ENCODE peak calls at places on chromosomes 11 and 22, in four cellular contexts. One of them, this sample, is unnamed.

GRCh38 chr22:38865201-38866023 is 6.6 kb downstream of the CBX6 start:
- DNase-seq in stomach: no peak
- DNase-seq in PC-3: no peak
- DNase-seq in tibial nerve: no peak
- DNase-seq in this sample: no peak

GRCh38 chr11:396511-396947 is 2.5 kb downstream of the PKP3 start:
- DNase-seq in stomach: no peak
- DNase-seq in PC-3: no peak
- DNase-seq in tibial nerve: no peak
- DNase-seq in this sample: peak; percentile 68

GRCh38 chr11:96228472-96228871 is 114.5 kb downstream of the MAML2 start:
- DNase-seq in stomach: peak; percentile 43
- DNase-seq in PC-3: peak; percentile 98
- DNase-seq in tibial nerve: peak; percentile 57
- DNase-seq in this sample: peak; percentile 85

GRCh38 chr22:24107668-24108067 is 73.6 kb upstream of the SUSD2 start:
- DNase-seq in stomach: peak; percentile 61
- DNase-seq in PC-3: peak; percentile 37
- DNase-seq in tibial nerve: peak; percentile 78
- DNase-seq in this sample: peak; percentile 97

GRCh38 chr11:16358726-16359125 is 2.4 kb upstream of the SOX6 start:
- DNase-seq in stomach: no peak
- DNase-seq in PC-3: no peak
- DNase-seq in tibial nerve: no peak
- DNase-seq in this sample: no peak

GRCh38 chr11:69942333-69942820 is 123.2 kb upstream of the FGF3 start:
- DNase-seq in stomach: no peak
- DNase-seq in PC-3: no peak
- DNase-seq in tibial nerve: no peak
- DNase-seq in this sample: no peak

GRCh38 chr11:62489204-62489603 is 57.4 kb downstream of the AHNAK start:
- DNase-seq in stomach: no peak
- DNase-seq in PC-3: no peak
- DNase-seq in tibial nerve: no peak
- DNase-seq in this sample: peak; percentile 74

GRCh38 chr11:120707098-120707497 is 195.6 kb downstream of the GRIK4 start:
- DNase-seq in stomach: no peak
- DNase-seq in PC-3: no peak
- DNase-seq in tibial nerve: no peak
- DNase-seq in this sample: no peak

GRCh38 chr11:60168306-60168705 is 14.6 kb downstream of the MS4A6A start:
- DNase-seq in stomach: no peak
- DNase-seq in PC-3: peak; percentile 69
- DNase-seq in tibial nerve: no peak
- DNase-seq in this sample: no peak

GRCh38 chr11:9799901-9800300 is 136.0 kb downstream of the SWAP70 start:
- DNase-seq in stomach: no peak
- DNase-seq in PC-3: no peak
- DNase-seq in tibial nerve: no peak
- DNase-seq in this sample: peak; percentile 42

GRCh38 chr11:130434521-130435223 is 6.3 kb upstream of the ADAMTS8 start:
- DNase-seq in stomach: peak; percentile 81
- DNase-seq in PC-3: peak; percentile 96
- DNase-seq in tibial nerve: peak; percentile 63
- DNase-seq in this sample: peak; percentile 64

GRCh38 chr11:124832571-124832970 is 32.4 kb upstream of the MSANTD2 start:
- DNase-seq in stomach: no peak
- DNase-seq in PC-3: peak; percentile 89
- DNase-seq in tibial nerve: no peak
- DNase-seq in this sample: no peak

GRCh38 chr11:134372536-134372935 is 39.5 kb downstream of the B3GAT1 start:
- DNase-seq in stomach: no peak
- DNase-seq in PC-3: no peak
- DNase-seq in tibial nerve: no peak
- DNase-seq in this sample: no peak

GRCh38 chr11:31340903-31341572 is 28.5 kb downstream of the DCDC1 start:
- DNase-seq in stomach: no peak
- DNase-seq in PC-3: peak; percentile 50
- DNase-seq in tibial nerve: no peak
- DNase-seq in this sample: no peak

GRCh38 chr11:104534268-104534667 is 364.0 kb downstream of the CASP12 start:
- DNase-seq in stomach: no peak
- DNase-seq in PC-3: peak; percentile 69
- DNase-seq in tibial nerve: no peak
- DNase-seq in this sample: no peak

GRCh38 chr11:100793525-100793924 is 106.4 kb downstream of the ARHGAP42 start:
- DNase-seq in stomach: no peak
- DNase-seq in PC-3: no peak
- DNase-seq in tibial nerve: no peak
- DNase-seq in this sample: no peak

GRCh38 chr22:36369004-36369921 is 18.5 kb downstream of the MYH9 start:
- DNase-seq in stomach: no peak
- DNase-seq in PC-3: no peak
- DNase-seq in tibial nerve: no peak
- DNase-seq in this sample: no peak
- H3K27me3 ChIP-seq in stomach: no peaks in the 10 kb centered on the region
- H3K27me3 ChIP-seq in PC-3: no peaks in the 10 kb centered on the region
- H3K27me3 ChIP-seq in tibial nerve: no peaks in the 10 kb centered on the region
- H3K27me3 ChIP-seq in this sample: no peaks in the 10 kb centered on the region

GRCh38 chr11:46288451-46288850 is 11.0 kb downstream of the CREB3L1 start:
- DNase-seq in stomach: no peak
- DNase-seq in PC-3: no peak
- DNase-seq in tibial nerve: no peak
- DNase-seq in this sample: no peak

GRCh38 chr11:46285173-46285572 is 7.7 kb downstream of the CREB3L1 start:
- DNase-seq in stomach: no peak
- DNase-seq in PC-3: no peak
- DNase-seq in tibial nerve: no peak
- DNase-seq in this sample: no peak

GRCh38 chr11:46286789-46287188 is 9.3 kb downstream of the CREB3L1 start:
- DNase-seq in stomach: no peak
- DNase-seq in PC-3: no peak
- DNase-seq in tibial nerve: no peak
- DNase-seq in this sample: no peak

GRCh38 chr11:46281374-46281831 is 3.9 kb downstream of the CREB3L1 start:
- DNase-seq in stomach: peak; percentile 63
- DNase-seq in PC-3: no peak
- DNase-seq in tibial nerve: no peak
- DNase-seq in this sample: no peak

DNA sequence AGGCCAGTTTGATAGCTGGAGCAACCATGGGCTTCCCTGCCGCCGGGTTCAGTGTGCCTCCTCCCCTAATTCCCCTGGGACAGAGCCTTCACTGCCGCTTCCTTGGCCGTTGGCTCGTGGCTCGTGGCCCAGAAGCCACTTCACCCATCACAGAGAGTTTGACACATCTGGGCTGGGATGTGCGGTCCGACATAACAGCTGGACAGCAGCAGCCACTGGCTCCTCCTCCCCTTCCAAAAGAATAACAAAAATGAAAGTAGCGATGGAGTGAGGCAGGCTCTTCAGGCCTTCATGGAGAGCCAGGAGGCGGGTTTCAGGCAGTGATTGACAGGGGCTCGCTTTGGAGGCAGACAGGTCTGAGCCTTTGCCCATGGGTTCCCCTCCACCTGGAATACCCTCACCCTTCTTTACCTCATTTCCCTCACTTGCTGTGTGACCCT is 8.2 kb downstream of the CREB3L1 start:
- DNase-seq in stomach: no peak
- DNase-seq in PC-3: no peak
- DNase-seq in tibial nerve: no peak
- DNase-seq in this sample: peak; percentile 62
- H3K4me3 ChIP-seq in stomach: no peak overlapping the region
- H3K4me3 ChIP-seq in PC-3: no peak overlapping the region
- H3K4me3 ChIP-seq in tibial nerve: no peak overlapping the region
- H3K4me3 ChIP-seq in this sample: no peak overlapping the region

DNA sequence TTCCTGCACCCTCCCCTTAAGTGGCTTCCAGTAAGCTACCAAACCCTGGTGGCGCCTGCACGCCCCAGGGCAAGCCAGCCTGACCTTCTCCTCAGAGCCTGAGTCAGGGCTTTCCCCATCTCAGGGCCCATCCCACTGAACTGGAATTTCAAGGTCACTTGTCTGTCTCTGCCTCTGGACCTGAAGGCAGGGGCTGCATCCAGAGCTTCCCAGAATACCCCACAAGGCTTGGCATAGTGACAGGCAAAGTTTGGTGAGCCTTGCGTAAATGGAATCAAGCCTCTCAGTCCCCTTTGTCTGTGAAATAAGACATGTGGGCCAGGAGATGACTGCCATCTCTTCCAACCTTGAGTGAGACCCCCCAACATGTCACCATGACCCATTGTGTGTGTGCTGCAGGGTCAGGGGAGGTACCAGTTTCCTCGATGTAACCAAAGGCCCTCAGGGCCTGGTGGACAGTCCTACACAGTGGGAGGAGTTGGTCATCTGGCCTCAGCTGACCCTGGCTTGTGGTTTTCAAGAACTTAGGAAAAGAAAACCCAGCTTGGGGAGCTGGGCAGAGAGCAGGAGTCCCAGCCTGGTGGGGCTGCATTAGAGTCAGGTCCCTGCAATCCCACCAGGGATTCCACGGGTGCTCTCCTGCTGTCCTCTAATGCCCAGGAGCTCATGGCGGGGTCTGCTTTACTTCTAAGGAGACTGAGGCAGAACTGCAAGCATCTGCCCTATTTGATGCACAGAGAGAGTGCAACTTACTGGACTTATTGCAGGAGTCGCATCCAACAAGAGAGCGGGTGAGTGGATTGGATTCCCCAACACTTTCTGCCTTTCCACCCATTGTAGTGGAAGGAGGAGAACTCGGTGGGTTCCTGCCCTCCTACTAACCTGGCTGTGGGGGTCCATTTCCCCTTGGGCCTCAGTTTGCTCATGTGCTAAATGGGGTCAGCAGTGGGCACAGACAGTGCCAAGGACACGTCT is 8.8 kb downstream of the ALX4 start:
- DNase-seq in stomach: no peak
- DNase-seq in PC-3: no peak
- DNase-seq in tibial nerve: no peak
- DNase-seq in this sample: peak; percentile 33
- H3K27me3 ChIP-seq in stomach: peaks cover 50% of the 10 kb centered on the region
- H3K27me3 ChIP-seq in PC-3: no peaks in the 10 kb centered on the region
- H3K27me3 ChIP-seq in tibial nerve: no peaks in the 10 kb centered on the region
- H3K27me3 ChIP-seq in this sample: no peaks in the 10 kb centered on the region

GRCh38 chr22:50296658-50297490 is 10.6 kb downstream of the PLXNB2 start:
- DNase-seq in stomach: no peak
- DNase-seq in PC-3: no peak
- DNase-seq in tibial nerve: no peak
- DNase-seq in this sample: no peak

GRCh38 chr22:50292643-50293440 is 14.6 kb downstream of the PLXNB2 start:
- DNase-seq in stomach: no peak
- DNase-seq in PC-3: no peak
- DNase-seq in tibial nerve: no peak
- DNase-seq in this sample: no peak

GRCh38 chr22:50293441-50294318 is 13.8 kb downstream of the PLXNB2 start:
- DNase-seq in stomach: peak; percentile 94
- DNase-seq in PC-3: peak; percentile 71
- DNase-seq in tibial nerve: no peak
- DNase-seq in this sample: no peak

GRCh38 chr22:50297510-50298265 is 9.8 kb downstream of the PLXNB2 start:
- DNase-seq in stomach: no peak
- DNase-seq in PC-3: no peak
- DNase-seq in tibial nerve: no peak
- DNase-seq in this sample: no peak

DNA sequence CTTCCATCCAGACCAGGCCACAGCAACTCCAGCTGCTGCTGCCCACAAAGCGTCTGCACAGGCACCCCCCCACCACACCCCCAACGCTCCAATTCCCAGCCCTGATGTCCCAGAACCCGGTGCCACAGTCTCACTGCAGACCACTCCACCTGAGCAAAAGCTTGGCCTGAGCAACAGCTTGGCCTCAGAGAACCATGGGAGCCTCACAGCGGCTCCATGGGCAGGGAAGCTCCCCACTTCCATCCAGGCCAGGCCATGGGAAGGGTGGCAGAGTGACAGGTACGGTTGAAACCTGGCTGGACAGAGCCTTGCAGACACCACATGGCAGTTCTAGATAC is 13.2 kb downstream of the PLXNB2 start:
- DNase-seq in stomach: no peak
- DNase-seq in PC-3: no peak
- DNase-seq in tibial nerve: no peak
- DNase-seq in this sample: no peak
- H3K4me3 ChIP-seq in stomach: no peak overlapping the region
- H3K4me3 ChIP-seq in PC-3: no peak overlapping the region
- H3K4me3 ChIP-seq in tibial nerve: no peak overlapping the region
- H3K4me3 ChIP-seq in this sample: no peak overlapping the region

GRCh38 chr11:111541209-111542061 is 915 bp downstream of the LAYN start:
- DNase-seq in stomach: no peak
- DNase-seq in PC-3: no peak
- DNase-seq in tibial nerve: no peak
- DNase-seq in this sample: peak; percentile 86
- H3K27me3 ChIP-seq in stomach: peaks cover 20% of the 10 kb centered on the region
- H3K27me3 ChIP-seq in PC-3: no peaks in the 10 kb centered on the region
- H3K27me3 ChIP-seq in tibial nerve: no peaks in the 10 kb centered on the region
- H3K27me3 ChIP-seq in this sample: no peaks in the 10 kb centered on the region

GRCh38 chr11:40281055-40281580 is 1178.3 kb downstream of the LRRC4C start:
- DNase-seq in stomach: no peak
- DNase-seq in PC-3: no peak
- DNase-seq in tibial nerve: no peak
- DNase-seq in this sample: no peak
- H3K4me3 ChIP-seq in stomach: no peak overlapping the region
- H3K4me3 ChIP-seq in PC-3: no peak overlapping the region
- H3K4me3 ChIP-seq in tibial nerve: peak overlapping the region; percentile 20
- H3K4me3 ChIP-seq in this sample: no peak overlapping the region

DNA sequence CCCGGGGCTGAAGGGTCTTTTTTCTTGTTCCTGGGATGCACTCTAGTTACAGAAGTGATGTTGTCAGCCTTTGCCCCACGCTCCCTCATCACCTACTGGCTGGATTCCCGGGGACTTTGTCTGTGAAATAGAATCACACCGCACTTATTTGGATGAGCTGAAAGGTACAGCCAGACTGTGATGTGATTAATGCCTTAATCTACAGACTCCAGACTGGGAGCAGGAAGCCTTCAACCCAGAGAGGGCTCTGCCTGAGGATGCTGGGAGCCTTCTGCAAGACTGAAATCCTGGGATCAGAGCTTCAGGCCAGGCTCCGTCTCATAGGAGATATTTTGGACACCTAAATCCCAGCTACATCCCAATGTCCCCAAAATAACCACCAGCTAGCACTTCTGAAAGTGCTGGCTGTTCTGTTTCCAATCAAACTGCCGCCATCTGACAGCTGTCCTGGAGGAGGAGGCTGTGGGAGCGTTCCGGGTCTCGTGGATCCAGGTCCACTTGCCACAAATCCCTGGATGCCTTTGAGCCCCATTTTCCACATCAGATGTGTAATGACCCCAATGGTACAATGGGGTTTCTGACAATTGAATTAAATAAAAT is 688.5 kb downstream of the TBC1D22A start:
- DNase-seq in stomach: no peak
- DNase-seq in PC-3: no peak
- DNase-seq in tibial nerve: no peak
- DNase-seq in this sample: no peak
- H3K27me3 ChIP-seq in stomach: no peaks in the 10 kb centered on the region
- H3K27me3 ChIP-seq in PC-3: no peaks in the 10 kb centered on the region
- H3K27me3 ChIP-seq in tibial nerve: no peaks in the 10 kb centered on the region
- H3K27me3 ChIP-seq in this sample: no peaks in the 10 kb centered on the region